ENCODE peak calls at places on chromosomes 5 and 9, in eight cellular contexts. One of them, this sample, is unnamed. For H3K36me3, the result is how much of the 10 kb centered on the place peaks cover.

GRCh38 chr5:149785341-149785740 is 55.2 kb downstream of the PPARGC1B start:
- DNase-seq in transverse colon: peak
- DNase-seq in osteoblast: no peak
- DNase-seq in fibroblast of lung: no peak
- DNase-seq in psoas muscle: no peak
- DNase-seq in esophagus squamous epithelium: no peak
- DNase-seq in A673: no peak
- DNase-seq in HepG2: no peak
- DNase-seq in this sample: no peak

GRCh38 chr5:57834829-57835554 is 352.4 kb upstream of the ACTBL2 start:
- DNase-seq in transverse colon: no peak
- DNase-seq in osteoblast: peak
- DNase-seq in fibroblast of lung: peak
- DNase-seq in psoas muscle: no peak
- DNase-seq in esophagus squamous epithelium: no peak
- DNase-seq in A673: no peak
- DNase-seq in HepG2: peak
- DNase-seq in this sample: no peak

GRCh38 chr5:119322948-119323629 is 32.7 kb upstream of the TNFAIP8 start:
- DNase-seq in transverse colon: no peak
- DNase-seq in osteoblast: no peak
- DNase-seq in fibroblast of lung: peak
- DNase-seq in psoas muscle: no peak
- DNase-seq in esophagus squamous epithelium: no peak
- DNase-seq in A673: no peak
- DNase-seq in HepG2: no peak
- DNase-seq in this sample: no peak

GRCh38 chr5:58357121-58357520 is 102.8 kb downstream of the PLK2 start:
- DNase-seq in transverse colon: no peak
- DNase-seq in osteoblast: no peak
- DNase-seq in fibroblast of lung: no peak
- DNase-seq in psoas muscle: no peak
- DNase-seq in esophagus squamous epithelium: no peak
- DNase-seq in A673: no peak
- DNase-seq in HepG2: no peak
- DNase-seq in this sample: no peak

GRCh38 chr5:45639038-45639437 is 57.1 kb downstream of the HCN1 start:
- DNase-seq in transverse colon: no peak
- DNase-seq in osteoblast: no peak
- DNase-seq in fibroblast of lung: no peak
- DNase-seq in psoas muscle: no peak
- DNase-seq in esophagus squamous epithelium: no peak
- DNase-seq in A673: peak
- DNase-seq in HepG2: no peak
- DNase-seq in this sample: no peak

GRCh38 chr9:97077465-97078295 is 38.7 kb upstream of the CTSV start:
- DNase-seq in transverse colon: no peak
- DNase-seq in osteoblast: no peak
- DNase-seq in fibroblast of lung: no peak
- DNase-seq in psoas muscle: no peak
- DNase-seq in esophagus squamous epithelium: no peak
- DNase-seq in A673: no peak
- DNase-seq in HepG2: no peak
- DNase-seq in this sample: no peak

GRCh38 chr5:136016945-136017530 is 11.8 kb upstream of the TGFBI start:
- DNase-seq in transverse colon: no peak
- DNase-seq in osteoblast: peak
- DNase-seq in fibroblast of lung: peak
- DNase-seq in psoas muscle: peak
- DNase-seq in esophagus squamous epithelium: no peak
- DNase-seq in A673: peak
- DNase-seq in HepG2: no peak
- DNase-seq in this sample: peak

GRCh38 chr9:95507456-95508241 is 9.1 kb downstream of the PTCH1 start:
- DNase-seq in transverse colon: peak
- DNase-seq in osteoblast: peak
- DNase-seq in fibroblast of lung: peak
- DNase-seq in psoas muscle: peak
- DNase-seq in esophagus squamous epithelium: peak
- DNase-seq in A673: peak
- DNase-seq in HepG2: peak
- DNase-seq in this sample: peak

GRCh38 chr5:148401604-148402003 is 17.8 kb downstream of the FBXO38 start:
- DNase-seq in transverse colon: no peak
- DNase-seq in osteoblast: no peak
- DNase-seq in fibroblast of lung: peak
- DNase-seq in psoas muscle: no peak
- DNase-seq in esophagus squamous epithelium: no peak
- DNase-seq in A673: peak
- DNase-seq in HepG2: no peak
- DNase-seq in this sample: no peak

GRCh38 chr9:13447551-13448422 is 168.3 kb upstream of the MPDZ start:
- DNase-seq in transverse colon: no peak
- DNase-seq in osteoblast: no peak
- DNase-seq in fibroblast of lung: peak
- DNase-seq in psoas muscle: no peak
- DNase-seq in esophagus squamous epithelium: no peak
- DNase-seq in A673: peak
- DNase-seq in HepG2: no peak
- DNase-seq in this sample: no peak

GRCh38 chr5:65334077-65334476 is 147.6 kb downstream of the ADAMTS6 start:
- DNase-seq in transverse colon: peak
- DNase-seq in osteoblast: no peak
- DNase-seq in fibroblast of lung: no peak
- DNase-seq in psoas muscle: no peak
- DNase-seq in esophagus squamous epithelium: no peak
- DNase-seq in A673: peak
- DNase-seq in HepG2: no peak
- DNase-seq in this sample: no peak

GRCh38 chr9:74277532-74277931 is 219.6 kb upstream of the RORB start:
- DNase-seq in transverse colon: no peak
- DNase-seq in osteoblast: no peak
- DNase-seq in fibroblast of lung: no peak
- DNase-seq in psoas muscle: no peak
- DNase-seq in esophagus squamous epithelium: no peak
- DNase-seq in A673: no peak
- DNase-seq in HepG2: no peak
- DNase-seq in this sample: no peak

GRCh38 chr9:74284596-74284995 is 212.5 kb upstream of the RORB start:
- DNase-seq in transverse colon: no peak
- DNase-seq in osteoblast: no peak
- DNase-seq in fibroblast of lung: no peak
- DNase-seq in psoas muscle: no peak
- DNase-seq in esophagus squamous epithelium: no peak
- DNase-seq in A673: peak
- DNase-seq in HepG2: no peak
- DNase-seq in this sample: no peak

GRCh38 chr9:74285075-74285474 is 212.1 kb upstream of the RORB start:
- DNase-seq in transverse colon: no peak
- DNase-seq in osteoblast: no peak
- DNase-seq in fibroblast of lung: no peak
- DNase-seq in psoas muscle: no peak
- DNase-seq in esophagus squamous epithelium: no peak
- DNase-seq in A673: peak
- DNase-seq in HepG2: no peak
- DNase-seq in this sample: no peak

GRCh38 chr9:74282526-74283253 is 214.4 kb upstream of the RORB start:
- DNase-seq in transverse colon: no peak
- DNase-seq in osteoblast: no peak
- DNase-seq in fibroblast of lung: no peak
- DNase-seq in psoas muscle: no peak
- DNase-seq in esophagus squamous epithelium: no peak
- DNase-seq in A673: no peak
- DNase-seq in HepG2: no peak
- DNase-seq in this sample: no peak

DNA sequence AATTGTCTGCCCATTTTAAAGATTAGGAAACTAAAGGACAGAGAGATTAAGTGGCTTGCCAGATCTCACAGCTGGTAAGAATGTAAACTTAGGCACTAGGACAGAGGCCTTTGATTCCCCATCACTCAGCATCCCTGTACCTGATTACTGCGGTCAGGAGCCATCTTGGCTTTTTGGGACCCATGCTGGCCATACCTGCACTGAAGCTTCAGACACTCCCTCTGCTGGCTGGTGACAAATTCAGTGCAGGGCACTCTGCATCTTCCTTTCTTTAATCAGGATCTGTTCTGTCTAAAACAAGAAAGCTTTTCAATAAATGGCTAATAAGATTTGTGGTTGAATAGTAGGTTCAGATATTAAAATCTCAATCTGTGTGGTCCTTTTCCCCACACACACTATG is 215.5 kb upstream of the RORB start:
- DNase-seq in transverse colon: no peak
- DNase-seq in osteoblast: no peak
- DNase-seq in fibroblast of lung: no peak
- DNase-seq in psoas muscle: no peak
- DNase-seq in esophagus squamous epithelium: no peak
- DNase-seq in A673: no peak
- DNase-seq in HepG2: peak
- DNase-seq in this sample: no peak
- TF ChIP-seq CTCF in transverse colon: no peak
- TF ChIP-seq CTCF in osteoblast: no peak
- TF ChIP-seq CTCF in fibroblast of lung: no peak
- TF ChIP-seq CTCF in psoas muscle: no peak
- TF ChIP-seq CTCF in esophagus squamous epithelium: no peak
- TF ChIP-seq CTCF in A673: no peak
- TF ChIP-seq CTCF in HepG2: peak
- TF ChIP-seq CTCF in this sample: no peak

GRCh38 chr9:70257512-70257911 is 1.3 kb upstream of the SMC5 start:
- DNase-seq in transverse colon: no peak
- DNase-seq in osteoblast: no peak
- DNase-seq in fibroblast of lung: no peak
- DNase-seq in psoas muscle: no peak
- DNase-seq in esophagus squamous epithelium: no peak
- DNase-seq in A673: no peak
- DNase-seq in HepG2: no peak
- DNase-seq in this sample: no peak

GRCh38 chr9:70258692-70259511 is at the start of gene SMC5:
- DNase-seq in transverse colon: peak
- DNase-seq in osteoblast: peak
- DNase-seq in fibroblast of lung: peak
- DNase-seq in psoas muscle: peak
- DNase-seq in esophagus squamous epithelium: peak
- DNase-seq in A673: peak
- DNase-seq in HepG2: peak
- DNase-seq in this sample: peak

GRCh38 chr9:70260007-70260443 is 1.2 kb downstream of the SMC5 start:
- DNase-seq in transverse colon: peak
- DNase-seq in osteoblast: no peak
- DNase-seq in fibroblast of lung: no peak
- DNase-seq in psoas muscle: no peak
- DNase-seq in esophagus squamous epithelium: no peak
- DNase-seq in A673: no peak
- DNase-seq in HepG2: no peak
- DNase-seq in this sample: no peak

GRCh38 chr9:70259512-70259802 is 679 bp downstream of the SMC5 start:
- DNase-seq in transverse colon: no peak
- DNase-seq in osteoblast: no peak
- DNase-seq in fibroblast of lung: no peak
- DNase-seq in psoas muscle: no peak
- DNase-seq in esophagus squamous epithelium: no peak
- DNase-seq in A673: no peak
- DNase-seq in HepG2: no peak
- DNase-seq in this sample: no peak

DNA sequence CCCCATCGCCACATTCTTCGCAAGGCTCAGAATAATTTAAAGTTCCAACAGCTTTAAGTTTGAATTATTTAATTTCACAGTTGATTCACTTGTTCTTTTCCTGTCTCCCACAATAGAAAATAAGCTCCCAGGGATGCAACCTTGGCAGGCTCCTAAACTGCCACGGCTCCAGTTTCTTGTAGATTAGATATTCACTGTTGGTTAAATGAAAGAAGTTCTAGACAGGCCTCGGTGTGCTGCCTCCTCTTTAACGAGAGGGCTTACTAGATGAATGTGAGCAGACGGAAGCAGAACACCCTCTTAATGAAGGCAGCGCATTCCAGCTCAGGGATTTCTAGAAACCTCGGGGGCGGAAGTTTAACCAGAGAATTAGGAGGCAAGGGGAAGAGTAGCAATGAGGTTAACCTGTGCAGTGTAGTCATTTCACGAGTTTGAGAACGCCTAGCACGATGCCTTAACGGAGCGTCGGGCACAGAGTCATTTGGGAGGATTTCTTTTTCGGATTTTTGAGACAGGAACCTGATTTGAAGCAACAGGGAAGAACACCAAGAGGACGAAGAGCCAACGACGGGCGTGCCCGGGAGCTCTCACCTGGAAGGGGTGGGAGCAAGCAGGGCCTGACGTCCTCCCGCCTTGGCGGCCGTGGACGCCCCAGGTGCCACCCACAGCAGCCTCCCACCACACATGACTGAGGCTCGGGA is 637 bp upstream of the SMC5 start:
- DNase-seq in transverse colon: peak
- DNase-seq in osteoblast: peak
- DNase-seq in fibroblast of lung: peak
- DNase-seq in psoas muscle: no peak
- DNase-seq in esophagus squamous epithelium: no peak
- DNase-seq in A673: peak
- DNase-seq in HepG2: peak
- DNase-seq in this sample: peak
- H3K4me3 ChIP-seq in transverse colon: peak
- H3K4me3 ChIP-seq in osteoblast: peak
- H3K4me3 ChIP-seq in fibroblast of lung: peak
- H3K4me3 ChIP-seq in psoas muscle: peak
- H3K4me3 ChIP-seq in esophagus squamous epithelium: peak
- H3K4me3 ChIP-seq in A673: peak
- H3K4me3 ChIP-seq in HepG2: peak
- H3K4me3 ChIP-seq in this sample: peak

GRCh38 chr9:80994892-80995291 is 694.5 kb downstream of the TLE1 start:
- DNase-seq in transverse colon: no peak
- DNase-seq in osteoblast: no peak
- DNase-seq in fibroblast of lung: peak
- DNase-seq in psoas muscle: no peak
- DNase-seq in esophagus squamous epithelium: no peak
- DNase-seq in A673: no peak
- DNase-seq in HepG2: no peak
- DNase-seq in this sample: no peak

DNA sequence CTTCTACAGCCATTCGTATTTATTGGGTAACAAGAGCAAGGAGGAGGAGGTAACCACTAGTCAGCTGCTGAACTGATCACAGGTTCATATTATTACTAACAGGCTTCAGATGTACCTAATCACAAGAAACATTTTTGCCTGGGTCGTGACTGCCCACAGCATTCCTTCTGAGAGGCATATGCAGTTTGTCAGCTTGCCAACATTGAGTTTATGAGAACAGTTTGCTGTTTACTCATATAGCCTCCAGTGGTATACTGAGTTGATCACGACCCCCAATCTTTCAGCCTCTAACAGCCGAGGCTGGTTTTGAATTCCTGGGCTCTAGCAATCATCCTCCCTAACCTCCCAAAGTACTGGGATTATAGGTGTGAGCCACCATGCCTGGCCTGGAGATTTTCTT is 693.6 kb downstream of the TLE1 start:
- DNase-seq in transverse colon: no peak
- DNase-seq in osteoblast: no peak
- DNase-seq in fibroblast of lung: peak
- DNase-seq in psoas muscle: no peak
- DNase-seq in esophagus squamous epithelium: no peak
- DNase-seq in A673: no peak
- DNase-seq in HepG2: no peak
- DNase-seq in this sample: no peak
- H3K36me3 ChIP-seq in transverse colon: under half
- H3K36me3 ChIP-seq in osteoblast: under half
- H3K36me3 ChIP-seq in fibroblast of lung: under half
- H3K36me3 ChIP-seq in psoas muscle: under half
- H3K36me3 ChIP-seq in esophagus squamous epithelium: under half
- H3K36me3 ChIP-seq in A673: under half
- H3K36me3 ChIP-seq in HepG2: under half
- H3K36me3 ChIP-seq in this sample: under half

GRCh38 chr9:22446950-22447606 is 454 bp downstream of the DMRTA1 start:
- DNase-seq in transverse colon: peak
- DNase-seq in osteoblast: peak
- DNase-seq in fibroblast of lung: peak
- DNase-seq in psoas muscle: peak
- DNase-seq in esophagus squamous epithelium: no peak
- DNase-seq in A673: peak
- DNase-seq in HepG2: no peak
- DNase-seq in this sample: peak
- TF ChIP-seq CTCF in transverse colon: no peak
- TF ChIP-seq CTCF in osteoblast: no peak
- TF ChIP-seq CTCF in fibroblast of lung: no peak
- TF ChIP-seq CTCF in psoas muscle: peak
- TF ChIP-seq CTCF in esophagus squamous epithelium: no peak
- TF ChIP-seq CTCF in A673: no peak
- TF ChIP-seq CTCF in HepG2: peak
- TF ChIP-seq CTCF in this sample: no peak

This sample was measured in adrenal gland.